ENCODE peak calls at places on chromosome 12, in ten cellular contexts. F, K, U, B, Z, X, V, W, H and N are unnamed samples.

GRCh38 chr12:131357920-131358319 is 353.0 kb upstream of the SFSWAP start:
- DNase-seq in H (no peak), Z (no peak), U (no peak), B (no peak), F (no peak), W (no peak), K (no peak), X (no peak), V (no peak), N (no peak)

GRCh38 chr12:6540181-6540877 is 6.0 kb downstream of the GAPDH start:
- DNase-seq in B (no peak), W (peak; percentile 98), X (no peak), Z (no peak), F (no peak), U (peak; percentile 62), K (no peak), H (peak; percentile 97), V (no peak), N (no peak)

GRCh38 chr12:108798551-108799221 is 58.7 kb downstream of the SSH1 start:
- DNase-seq in K (no peak), F (no peak), U (no peak), B (peak; percentile 56), X (no peak), W (peak; percentile 53), V (no peak), Z (no peak), H (no peak), N (no peak)

GRCh38 chr12:26493656-26494055 is 298.3 kb downstream of the SSPN start:
- DNase-seq in B (no peak), F (no peak), X (no peak), H (peak; percentile 48), U (no peak), Z (no peak), K (no peak), W (no peak), V (no peak), N (no peak)

GRCh38 chr12:45273717-45274271 is 57.9 kb downstream of the ANO6 start:
- DNase-seq in W (peak; percentile 99), U (no peak), H (peak; percentile 97), X (no peak), K (no peak), F (no peak), Z (peak; percentile 45), B (no peak), V (no peak), N (no peak)

GRCh38 chr12:111327474-111327873 is 41.4 kb downstream of the PHETA1 start:
- DNase-seq in H (no peak), U (no peak), F (no peak), K (no peak), B (no peak), Z (peak; percentile 5), W (no peak), X (no peak), V (no peak), N (no peak)

GRCh38 chr12:56299308-56299852 is 750 bp downstream of the CS start:
- DNase-seq in V (no peak), U (no peak), F (no peak), B (no peak), H (no peak), Z (no peak), K (no peak), X (no peak), W (peak; percentile 45), N (no peak)

GRCh38 chr12:30754383-30754749 is 385 bp downstream of the CAPRIN2 start:
- DNase-seq in V (no peak), Z (no peak), B (no peak), U (peak; percentile 76), X (no peak), K (no peak), W (no peak), F (no peak), H (no peak), N (no peak)

GRCh38 chr12:130860311-130860710 is 11.6 kb upstream of the RAN start:
- DNase-seq in W (no peak), B (no peak), F (no peak), V (no peak), Z (no peak), U (no peak), X (no peak), H (no peak), K (no peak), N (no peak)

GRCh38 chr12:58011676-58012075 is 70.3 kb downstream of the ATP23 start:
- DNase-seq in X (no peak), U (no peak), K (no peak), H (no peak), W (no peak), F (no peak), V (no peak), Z (no peak), B (no peak), N (no peak)

GRCh38 chr12:22283006-22283506 is 51.5 kb downstream of the ST8SIA1 start:
- DNase-seq in H (peak; percentile 82), W (peak; percentile 91), X (no peak), F (no peak), Z (no peak), B (no peak), K (no peak), V (no peak), U (no peak), N (no peak)

GRCh38 chr12:127888948-127889347 is 378.0 kb upstream of the TMEM132C start:
- DNase-seq in X (no peak), Z (no peak), W (no peak), F (no peak), B (no peak), K (no peak), V (no peak), U (no peak), H (no peak), N (no peak)

GRCh38 chr12:49515266-49515665 is 23.6 kb upstream of the KCNH3 start:
- DNase-seq in X (no peak), W (peak; percentile 95), H (peak; percentile 93), B (no peak), F (no peak), V (no peak), K (no peak), U (no peak), Z (no peak), N (no peak)

GRCh38 chr12:106139422-106140141 is 828 bp upstream of the NUAK1 start:
- DNase-seq in V (no peak), H (peak; percentile 93), U (peak; percentile 43), B (peak; percentile 77), W (peak; percentile 83), F (no peak), Z (peak; percentile 52), X (no peak), K (no peak), N (no peak)

GRCh38 chr12:40768125-40768864 is 76.1 kb downstream of the CNTN1 start:
- DNase-seq in H (no peak), U (no peak), F (no peak), B (no peak), Z (no peak), X (no peak), V (no peak), K (no peak), W (no peak), N (no peak)

GRCh38 chr12:118193477-118193876 is 57.6 kb downstream of the PEBP1 start:
- DNase-seq in X (no peak), W (no peak), Z (no peak), V (no peak), H (no peak), U (no peak), K (no peak), F (no peak), B (no peak), N (no peak)

GRCh38 chr12:124508323-124509096 is 58.9 kb downstream of the NCOR2 start:
- DNase-seq in F (no peak), B (no peak), W (peak; percentile 46), U (no peak), K (no peak), X (no peak), Z (no peak), H (no peak), V (no peak), N (no peak)

GRCh38 chr12:12443482-12443881 is 86.6 kb downstream of the BORCS5 start:
- DNase-seq in X (no peak), V (no peak), F (no peak), Z (no peak), B (no peak), W (no peak), U (no peak), H (no peak), K (no peak), N (no peak)

GRCh38 chr12:47604474-47604873 is 101.4 kb downstream of the RPAP3 start:
- DNase-seq in Z (no peak), X (no peak), U (no peak), B (no peak), K (no peak), V (no peak), W (peak; percentile 32), H (no peak), F (no peak), N (no peak)

GRCh38 chr12:104138747-104139186 is 757 bp upstream of the NFYB start:
- DNase-seq in F (no peak), V (no peak), K (no peak), X (no peak), W (no peak), H (no peak), U (no peak), Z (no peak), B (no peak), N (no peak)

GRCh38 chr12:125890366-125890905 is 825.2 kb downstream of the AACS start:
- DNase-seq in F (no peak), U (no peak), X (no peak), H (no peak), W (no peak), K (no peak), Z (no peak), V (no peak), B (no peak), N (no peak)

GRCh38 chr12:1634590-1635191 is 5.7 kb downstream of the WNT5B start:
- DNase-seq in K (no peak), Z (peak; percentile 27), H (peak; percentile 83), U (peak; percentile 68), W (peak; percentile 75), V (peak; percentile 73), B (peak; percentile 81), F (peak; percentile 35), X (peak; percentile 23), N (peak; percentile 38)

GRCh38 chr12:27785882-27786570 is 6.0 kb upstream of the MANSC4 start:
- DNase-seq in F (no peak), H (no peak), W (peak; percentile 96), K (no peak), V (no peak), B (no peak), Z (no peak), U (no peak), X (no peak), N (no peak)

GRCh38 chr12:89707623-89707991 is 1.0 kb downstream of the ATP2B1 start:
- DNase-seq in K (no peak), H (peak; percentile 46), W (peak; percentile 42), V (peak; percentile 10), X (no peak), U (no peak), B (no peak), Z (peak; percentile 16), F (no peak), N (peak; percentile 14)

GRCh38 chr12:3325736-3326135 is 165.3 kb upstream of the PRMT8 start:
- DNase-seq in H (no peak), K (no peak), Z (no peak), V (no peak), W (no peak), F (no peak), U (no peak), X (no peak), B (no peak), N (no peak)

GRCh38 chr12:25152055-25152454 is 42.9 kb downstream of the DNAI7 start:
- DNase-seq in B (no peak), X (no peak), U (no peak), Z (no peak), K (no peak), F (no peak), H (no peak), V (no peak), W (no peak), N (no peak)

GRCh38 chr12:130796985-130797686 is 41.9 kb downstream of the STX2 start:
- DNase-seq in X (peak; percentile 12), V (no peak), W (no peak), F (no peak), Z (no peak), K (no peak), B (no peak), H (no peak), U (no peak), N (peak; percentile 59)

GRCh38 chr12:120358412-120359158 is 10.4 kb downstream of the MSI1 start:
- DNase-seq in V (no peak), H (no peak), B (no peak), Z (no peak), U (no peak), F (no peak), X (no peak), W (no peak), K (no peak), N (no peak)